ENCODE peak calls at places on chromosomes 1 and 21, in ten cellular contexts. One of them, this sample, is unnamed.

GRCh38 chr1:34844252-34844634 is 15.3 kb downstream of the SMIM12 start:
- ATAC-seq in heart right ventricle: peak; percentile 44
- ATAC-seq in body of pancreas: no peak
- ATAC-seq in Panc1: no peak
- ATAC-seq in PC-3: no peak
- ATAC-seq in GM12878: no peak
- ATAC-seq in psoas muscle: no peak
- ATAC-seq in left lung: peak; percentile 35
- ATAC-seq in right lobe of liver: no peak
- ATAC-seq in K562: peak; percentile 11
- ATAC-seq in this sample: no peak

GRCh38 chr1:60055336-60055735 is 18.2 kb downstream of the C1orf87 start:
- ATAC-seq in heart right ventricle: no peak
- ATAC-seq in body of pancreas: no peak
- ATAC-seq in Panc1: no peak
- ATAC-seq in PC-3: no peak
- ATAC-seq in GM12878: no peak
- ATAC-seq in psoas muscle: no peak
- ATAC-seq in left lung: no peak
- ATAC-seq in right lobe of liver: no peak
- ATAC-seq in K562: no peak
- ATAC-seq in this sample: no peak

GRCh38 chr1:113809651-113810602 is 2.3 kb downstream of the RSBN1 start:
- ATAC-seq in heart right ventricle: no peak
- ATAC-seq in body of pancreas: no peak
- ATAC-seq in Panc1: no peak
- ATAC-seq in PC-3: peak; percentile 3
- ATAC-seq in GM12878: peak; percentile 1
- ATAC-seq in psoas muscle: no peak
- ATAC-seq in left lung: no peak
- ATAC-seq in right lobe of liver: peak; percentile 4
- ATAC-seq in K562: no peak
- ATAC-seq in this sample: no peak

GRCh38 chr1:205729945-205730610 is 19.9 kb downstream of the NUCKS1 start:
- ATAC-seq in heart right ventricle: no peak
- ATAC-seq in body of pancreas: no peak
- ATAC-seq in Panc1: peak; percentile 24
- ATAC-seq in PC-3: no peak
- ATAC-seq in GM12878: no peak
- ATAC-seq in psoas muscle: no peak
- ATAC-seq in left lung: no peak
- ATAC-seq in right lobe of liver: peak; percentile 53
- ATAC-seq in K562: no peak
- ATAC-seq in this sample: no peak

GRCh38 chr1:3922201-3922725 is 22.2 kb upstream of the C1orf174 start:
- ATAC-seq in heart right ventricle: no peak
- ATAC-seq in body of pancreas: no peak
- ATAC-seq in Panc1: no peak
- ATAC-seq in PC-3: no peak
- ATAC-seq in GM12878: peak; percentile 92
- ATAC-seq in psoas muscle: no peak
- ATAC-seq in left lung: peak; percentile 93
- ATAC-seq in right lobe of liver: no peak
- ATAC-seq in K562: peak; percentile 95
- ATAC-seq in this sample: no peak

GRCh38 chr1:109718495-109718894 is 6.4 kb downstream of the GSTM5 start:
- ATAC-seq in heart right ventricle: peak; percentile 46
- ATAC-seq in body of pancreas: peak; percentile 80
- ATAC-seq in Panc1: peak; percentile 89
- ATAC-seq in PC-3: peak; percentile 55
- ATAC-seq in GM12878: peak; percentile 28
- ATAC-seq in psoas muscle: peak; percentile 83
- ATAC-seq in left lung: no peak
- ATAC-seq in right lobe of liver: peak; percentile 97
- ATAC-seq in K562: peak; percentile 73
- ATAC-seq in this sample: no peak

GRCh38 chr1:58422436-58422835 is 124.1 kb downstream of the OMA1 start:
- ATAC-seq in heart right ventricle: no peak
- ATAC-seq in body of pancreas: no peak
- ATAC-seq in Panc1: no peak
- ATAC-seq in PC-3: no peak
- ATAC-seq in GM12878: no peak
- ATAC-seq in psoas muscle: no peak
- ATAC-seq in left lung: no peak
- ATAC-seq in right lobe of liver: no peak
- ATAC-seq in K562: no peak
- ATAC-seq in this sample: no peak

GRCh38 chr1:153519242-153519641 is 16.5 kb downstream of the S100A6 start:
- ATAC-seq in heart right ventricle: no peak
- ATAC-seq in body of pancreas: no peak
- ATAC-seq in Panc1: no peak
- ATAC-seq in PC-3: no peak
- ATAC-seq in GM12878: no peak
- ATAC-seq in psoas muscle: no peak
- ATAC-seq in left lung: no peak
- ATAC-seq in right lobe of liver: no peak
- ATAC-seq in K562: no peak
- ATAC-seq in this sample: no peak

GRCh38 chr21:41705546-41706262 is 61.1 kb downstream of the RIPK4 start:
- ATAC-seq in heart right ventricle: no peak
- ATAC-seq in body of pancreas: no peak
- ATAC-seq in Panc1: no peak
- ATAC-seq in PC-3: no peak
- ATAC-seq in GM12878: no peak
- ATAC-seq in psoas muscle: no peak
- ATAC-seq in left lung: no peak
- ATAC-seq in right lobe of liver: no peak
- ATAC-seq in K562: no peak
- ATAC-seq in this sample: no peak

GRCh38 chr1:167673285-167673684 is 43.3 kb downstream of the RCSD1 start:
- ATAC-seq in heart right ventricle: no peak
- ATAC-seq in body of pancreas: no peak
- ATAC-seq in Panc1: no peak
- ATAC-seq in PC-3: no peak
- ATAC-seq in GM12878: no peak
- ATAC-seq in psoas muscle: no peak
- ATAC-seq in left lung: no peak
- ATAC-seq in right lobe of liver: no peak
- ATAC-seq in K562: no peak
- ATAC-seq in this sample: no peak

GRCh38 chr1:167669209-167670139 is 39.4 kb downstream of the RCSD1 start:
- ATAC-seq in heart right ventricle: peak; percentile 26
- ATAC-seq in body of pancreas: no peak
- ATAC-seq in Panc1: no peak
- ATAC-seq in PC-3: no peak
- ATAC-seq in GM12878: peak; percentile 73
- ATAC-seq in psoas muscle: peak; percentile 93
- ATAC-seq in left lung: peak; percentile 56
- ATAC-seq in right lobe of liver: no peak
- ATAC-seq in K562: peak; percentile 15
- ATAC-seq in this sample: no peak

GRCh38 chr1:167672831-167673230 is 42.8 kb downstream of the RCSD1 start:
- ATAC-seq in heart right ventricle: no peak
- ATAC-seq in body of pancreas: no peak
- ATAC-seq in Panc1: no peak
- ATAC-seq in PC-3: no peak
- ATAC-seq in GM12878: no peak
- ATAC-seq in psoas muscle: no peak
- ATAC-seq in left lung: no peak
- ATAC-seq in right lobe of liver: no peak
- ATAC-seq in K562: no peak
- ATAC-seq in this sample: no peak

GRCh38 chr1:167670563-167670962 is 40.5 kb downstream of the RCSD1 start:
- ATAC-seq in heart right ventricle: no peak
- ATAC-seq in body of pancreas: no peak
- ATAC-seq in Panc1: no peak
- ATAC-seq in PC-3: no peak
- ATAC-seq in GM12878: no peak
- ATAC-seq in psoas muscle: no peak
- ATAC-seq in left lung: no peak
- ATAC-seq in right lobe of liver: no peak
- ATAC-seq in K562: peak; percentile 74
- ATAC-seq in this sample: no peak

DNA sequence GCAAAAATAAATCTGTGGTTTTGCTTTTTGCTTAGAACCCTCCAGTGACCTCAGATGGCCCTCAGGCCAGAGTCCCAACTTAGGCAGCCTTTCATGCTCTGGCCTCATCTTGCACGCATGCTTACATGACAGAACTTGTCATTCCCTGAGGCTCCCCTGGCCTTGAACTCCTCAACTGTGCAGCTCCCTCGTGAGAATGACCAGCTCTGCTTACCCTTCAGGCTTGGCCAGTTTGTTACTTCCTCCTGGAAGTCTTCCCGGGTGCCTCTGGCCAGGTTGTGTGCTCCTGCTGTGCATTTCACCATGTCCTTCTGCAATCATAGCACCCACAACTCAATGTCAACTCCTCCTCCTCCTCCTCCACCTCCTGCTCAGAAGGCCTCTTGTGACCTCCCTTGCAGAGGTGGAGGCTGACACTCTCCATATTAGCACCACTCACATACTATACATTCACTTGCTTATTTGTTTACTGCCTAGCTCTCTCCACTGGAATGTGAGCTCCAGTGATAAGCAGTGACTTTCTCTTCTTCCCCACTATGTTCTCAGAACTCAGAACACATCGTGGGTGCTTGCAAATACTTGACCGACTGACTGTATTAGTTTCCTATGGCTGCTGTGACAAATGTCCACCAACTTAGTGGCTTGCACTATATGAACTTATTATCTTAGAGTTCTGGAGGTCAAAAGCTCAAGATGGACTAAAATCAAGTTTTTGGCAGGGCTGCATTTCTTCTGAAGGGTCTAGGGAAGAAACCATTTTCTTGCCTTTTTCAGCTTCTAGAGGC is 41.9 kb downstream of the RCSD1 start:
- ATAC-seq in heart right ventricle: no peak
- ATAC-seq in body of pancreas: no peak
- ATAC-seq in Panc1: no peak
- ATAC-seq in PC-3: no peak
- ATAC-seq in GM12878: no peak
- ATAC-seq in psoas muscle: no peak
- ATAC-seq in left lung: peak; percentile 45
- ATAC-seq in right lobe of liver: peak; percentile 34
- ATAC-seq in K562: peak; percentile 46
- ATAC-seq in this sample: no peak
- TF ChIP-seq CTCF in heart right ventricle: no peak
- TF ChIP-seq CTCF in body of pancreas: no peak
- TF ChIP-seq CTCF in Panc1: no peak
- TF ChIP-seq CTCF in PC-3: no peak
- TF ChIP-seq CTCF in GM12878: no peak
- TF ChIP-seq CTCF in psoas muscle: no peak
- TF ChIP-seq CTCF in left lung: no peak
- TF ChIP-seq CTCF in right lobe of liver: no peak
- TF ChIP-seq CTCF in K562: no peak
- TF ChIP-seq CTCF in this sample: no peak

DNA sequence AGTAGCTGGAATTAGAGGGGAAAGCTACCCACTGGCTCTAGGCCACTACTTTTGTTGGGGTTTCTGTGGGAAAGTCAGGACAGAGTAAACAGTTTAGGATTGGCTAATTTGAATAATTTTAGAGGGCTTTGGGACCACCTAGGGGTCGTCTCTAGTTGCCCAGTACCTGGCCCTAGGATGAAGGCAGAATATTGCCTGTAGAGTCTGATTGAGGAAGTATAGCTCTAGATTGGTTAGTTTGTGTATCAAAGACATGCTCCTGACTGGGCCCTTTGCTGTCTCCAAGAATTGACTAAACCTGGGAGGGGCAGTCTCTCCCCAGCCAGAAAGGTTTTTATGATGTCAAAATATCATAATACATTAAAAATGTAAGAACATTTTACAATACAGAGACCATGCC is 142.0 kb downstream of the POU2F1 start:
- ATAC-seq in heart right ventricle: no peak
- ATAC-seq in body of pancreas: no peak
- ATAC-seq in Panc1: no peak
- ATAC-seq in PC-3: no peak
- ATAC-seq in GM12878: no peak
- ATAC-seq in psoas muscle: no peak
- ATAC-seq in left lung: no peak
- ATAC-seq in right lobe of liver: no peak
- ATAC-seq in K562: peak; percentile 22
- ATAC-seq in this sample: no peak
- H3K36me3 ChIP-seq in heart right ventricle: peaks cover 8% of the 10 kb centered on the region
- H3K36me3 ChIP-seq in body of pancreas: no peaks in the 10 kb centered on the region
- H3K36me3 ChIP-seq in Panc1: no peaks in the 10 kb centered on the region
- H3K36me3 ChIP-seq in PC-3: no peaks in the 10 kb centered on the region
- H3K36me3 ChIP-seq in GM12878: peaks cover 8% of the 10 kb centered on the region
- H3K36me3 ChIP-seq in psoas muscle: peaks cover 8% of the 10 kb centered on the region
- H3K36me3 ChIP-seq in left lung: peaks cover 9% of the 10 kb centered on the region
- H3K36me3 ChIP-seq in right lobe of liver: peaks cover 2% of the 10 kb centered on the region
- H3K36me3 ChIP-seq in K562: peaks cover 5% of the 10 kb centered on the region
- H3K36me3 ChIP-seq in this sample: no peaks in the 10 kb centered on the region

GRCh38 chr1:162554258-162554657 is 7.3 kb upstream of the UAP1 start:
- ATAC-seq in heart right ventricle: no peak
- ATAC-seq in body of pancreas: no peak
- ATAC-seq in Panc1: peak; percentile 35
- ATAC-seq in PC-3: no peak
- ATAC-seq in GM12878: no peak
- ATAC-seq in psoas muscle: peak; percentile 42
- ATAC-seq in left lung: no peak
- ATAC-seq in right lobe of liver: no peak
- ATAC-seq in K562: peak; percentile 22
- ATAC-seq in this sample: peak; percentile 87
- TF ChIP-seq CTCF in heart right ventricle: no peak
- TF ChIP-seq CTCF in body of pancreas: no peak
- TF ChIP-seq CTCF in Panc1: no peak
- TF ChIP-seq CTCF in PC-3: no peak
- TF ChIP-seq CTCF in GM12878: no peak
- TF ChIP-seq CTCF in psoas muscle: no peak
- TF ChIP-seq CTCF in left lung: no peak
- TF ChIP-seq CTCF in right lobe of liver: no peak
- TF ChIP-seq CTCF in K562: no peak
- TF ChIP-seq CTCF in this sample: no peak

DNA sequence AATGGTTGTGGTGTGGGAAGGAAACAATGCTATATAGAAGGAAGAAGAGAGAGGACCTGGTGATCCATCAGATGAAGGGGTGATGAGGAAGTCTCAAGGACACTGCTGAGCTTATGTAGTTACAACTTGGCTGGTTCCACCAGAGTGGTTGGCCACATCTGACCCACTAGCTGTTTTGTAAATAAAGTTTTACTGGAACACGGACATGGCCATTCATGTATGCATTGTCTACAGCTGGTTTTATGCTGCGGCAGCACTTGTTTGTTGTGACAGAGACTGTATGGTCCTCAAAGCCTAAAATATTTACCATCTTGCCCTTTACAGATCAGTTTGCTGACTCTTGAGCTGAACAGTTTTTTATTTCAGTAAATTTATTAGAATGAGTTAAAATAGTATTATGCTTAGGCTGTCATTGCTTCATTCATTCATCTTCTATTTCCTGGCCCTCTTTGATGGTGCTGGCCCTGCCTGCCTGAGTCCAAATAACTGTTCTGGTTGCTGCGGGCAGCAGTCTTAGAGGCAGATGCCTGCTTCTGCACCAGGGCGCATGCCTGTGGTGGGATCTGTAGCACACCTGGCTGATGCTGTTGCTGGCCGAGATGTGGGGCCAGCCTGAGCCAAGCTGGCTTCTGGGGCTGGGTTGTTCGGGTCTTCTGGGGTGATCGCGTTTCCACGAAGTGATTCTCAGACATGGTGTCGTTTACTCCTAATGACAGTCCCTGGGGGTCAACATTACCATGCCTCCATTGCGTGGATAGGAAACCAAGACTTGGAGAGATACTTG is 61.4 kb upstream of the WNT4 start:
- ATAC-seq in heart right ventricle: no peak
- ATAC-seq in body of pancreas: no peak
- ATAC-seq in Panc1: no peak
- ATAC-seq in PC-3: no peak
- ATAC-seq in GM12878: no peak
- ATAC-seq in psoas muscle: no peak
- ATAC-seq in left lung: no peak
- ATAC-seq in right lobe of liver: no peak
- ATAC-seq in K562: no peak
- ATAC-seq in this sample: no peak
- H3K36me3 ChIP-seq in heart right ventricle: no peaks in the 10 kb centered on the region
- H3K36me3 ChIP-seq in body of pancreas: no peaks in the 10 kb centered on the region
- H3K36me3 ChIP-seq in Panc1: no peaks in the 10 kb centered on the region
- H3K36me3 ChIP-seq in PC-3: no peaks in the 10 kb centered on the region
- H3K36me3 ChIP-seq in GM12878: no peaks in the 10 kb centered on the region
- H3K36me3 ChIP-seq in psoas muscle: no peaks in the 10 kb centered on the region
- H3K36me3 ChIP-seq in left lung: no peaks in the 10 kb centered on the region
- H3K36me3 ChIP-seq in right lobe of liver: no peaks in the 10 kb centered on the region
- H3K36me3 ChIP-seq in K562: no peaks in the 10 kb centered on the region
- H3K36me3 ChIP-seq in this sample: no peaks in the 10 kb centered on the region

This sample was measured in gastroesophageal sphincter.